ENCODE peak calls at places on chromosomes 4 and X, in four cellular contexts. H is HepG2, U is HCT116, R is K562. J is an unnamed sample.

GRCh38 chr4:183876268-183876934 is 28.7 kb upstream of the STOX2 start:
- DNase-seq in H (no peak), U (no peak), R (no peak), J (peak)

GRCh38 chr4:101801957-101802356 is 11.4 kb downstream of the BANK1 start:
- DNase-seq in H (no peak), U (no peak), R (no peak), J (no peak)

GRCh38 chr4:5409980-5410618 is 298.3 kb downstream of the EVC2 start:
- DNase-seq in H (peak), U (no peak), R (no peak), J (no peak)

GRCh38 chr4:139017861-139018260 is 2.3 kb downstream of the NOCT start:
- DNase-seq in H (no peak), U (no peak), R (no peak), J (no peak)

GRCh38 chrX:82230013-82230412 is 1028.1 kb downstream of the SH3BGRL start:
- DNase-seq in H (no peak), U (no peak), R (no peak), J (no peak)

GRCh38 chr4:10808591-10808990 is 124.0 kb upstream of the CLNK start:
- DNase-seq in H (no peak), U (no peak), R (no peak), J (no peak)

GRCh38 chrX:20322887-20323286 is 56.2 kb upstream of the RPS6KA3 start:
- DNase-seq in H (no peak), U (no peak), R (no peak), J (no peak)

GRCh38 chr4:173937871-173938270 is 345.6 kb downstream of the FBXO8 start:
- DNase-seq in H (no peak), U (no peak), R (no peak), J (no peak)

GRCh38 chrX:22664826-22665225 is 334.9 kb upstream of the DDX53 start:
- DNase-seq in H (no peak), U (no peak), R (no peak), J (no peak)

GRCh38 chr4:79164961-79165610 is 160.8 kb downstream of the NAA11 start:
- DNase-seq in H (no peak), U (no peak), R (no peak), J (no peak)

GRCh38 chr4:11805837-11806236 is 377.1 kb upstream of the HS3ST1 start:
- DNase-seq in H (no peak), U (peak), R (no peak), J (no peak)

GRCh38 chr4:30837131-30837539 is 117.0 kb downstream of the PCDH7 start:
- DNase-seq in H (no peak), U (peak), R (no peak), J (no peak)

GRCh38 chr4:10321931-10322330 is 135.3 kb downstream of the ZNF518B start:
- DNase-seq in H (no peak), U (no peak), R (peak), J (no peak)

GRCh38 chrX:132025085-132025484 is 2.0 kb downstream of the STK26 start:
- DNase-seq in H (peak), U (no peak), R (peak), J (no peak)

GRCh38 chr4:141497627-141498026 is 138.8 kb upstream of the IL15 start:
- DNase-seq in H (no peak), U (no peak), R (no peak), J (no peak)

GRCh38 chrX:21932277-21932996 is 8.1 kb upstream of the SMS start:
- DNase-seq in H (peak), U (no peak), R (no peak), J (no peak)

GRCh38 chr4:28879900-28880299 is 1840.3 kb upstream of the PCDH7 start:
- DNase-seq in H (no peak), U (no peak), R (no peak), J (no peak)

GRCh38 chrX:106201502-106202178 is 33.5 kb downstream of the PWWP3B start:
- DNase-seq in H (no peak), U (no peak), R (no peak), J (no peak)
- H2AFZ ChIP-seq in H (no peak), U (no peak), R (no peak), J (no peak)

DNA sequence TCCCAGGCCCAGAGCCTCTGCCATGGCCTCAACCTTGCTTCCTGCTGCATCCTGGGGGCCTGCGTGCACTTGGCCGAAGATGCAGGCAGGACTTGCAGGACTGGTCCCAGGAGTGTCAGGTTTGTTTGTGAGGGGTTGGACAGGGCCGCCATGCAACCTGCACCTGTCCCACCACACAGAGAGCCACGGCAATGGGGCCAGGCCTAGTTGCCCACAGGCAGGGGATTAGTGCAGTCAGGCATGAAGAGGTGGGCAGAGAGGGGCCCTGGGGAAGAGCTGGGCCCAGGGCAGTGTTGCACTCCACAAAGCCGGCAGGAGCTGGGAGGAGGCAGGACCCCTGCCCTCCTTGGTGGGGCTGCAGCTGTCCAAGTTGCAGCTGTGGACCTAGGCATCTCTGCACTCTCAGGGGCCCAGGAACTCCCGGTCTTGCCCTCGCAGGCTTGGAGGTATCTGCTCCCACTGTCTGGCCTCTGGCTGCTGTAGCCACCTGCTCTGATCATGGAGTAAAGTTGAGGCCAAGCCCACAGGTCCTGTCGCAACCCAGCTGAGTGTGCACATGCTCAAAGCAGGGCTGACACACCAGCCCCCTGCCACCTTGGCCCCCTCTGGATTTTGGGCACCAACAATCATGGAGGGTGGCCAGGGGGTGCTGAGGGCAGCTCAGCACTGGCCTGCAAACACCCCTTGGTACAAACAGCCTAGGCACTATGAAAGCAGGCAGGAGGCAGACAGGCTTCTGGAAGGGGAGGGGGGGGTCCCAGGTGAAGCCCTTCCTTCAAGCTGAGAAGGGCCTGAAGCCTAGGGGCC is 190.4 kb upstream of the PCDH10 start:
- DNase-seq in H (no peak), U (no peak), R (no peak), J (no peak)
- TF ChIP-seq YY1 in H (no peak), U (no peak), R (no peak), J (no peak)

DNA sequence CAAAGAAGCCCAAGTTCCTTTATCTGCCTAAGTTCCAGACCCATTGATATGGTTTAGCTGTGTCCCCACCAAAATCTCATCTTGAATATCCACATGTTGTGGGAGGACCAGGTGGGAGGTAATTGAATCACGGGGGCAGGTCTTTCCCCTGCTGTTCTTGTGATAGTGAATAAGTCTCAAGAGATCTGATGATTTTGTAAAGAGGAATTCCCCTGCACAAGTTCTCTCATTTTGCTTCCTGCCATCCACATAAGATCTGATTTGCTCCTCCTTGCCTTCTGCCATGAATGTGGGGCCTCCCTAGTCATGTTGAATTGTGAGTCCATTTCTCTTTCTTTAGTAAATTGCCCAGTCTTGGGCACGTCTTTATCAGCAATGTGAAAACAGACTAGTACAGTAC is 860.2 kb downstream of the FSTL5 start:
- DNase-seq in H (no peak), U (no peak), R (no peak), J (no peak)
- TF ChIP-seq REST in H (no peak), U (no peak), R (no peak), J (no peak)

DNA sequence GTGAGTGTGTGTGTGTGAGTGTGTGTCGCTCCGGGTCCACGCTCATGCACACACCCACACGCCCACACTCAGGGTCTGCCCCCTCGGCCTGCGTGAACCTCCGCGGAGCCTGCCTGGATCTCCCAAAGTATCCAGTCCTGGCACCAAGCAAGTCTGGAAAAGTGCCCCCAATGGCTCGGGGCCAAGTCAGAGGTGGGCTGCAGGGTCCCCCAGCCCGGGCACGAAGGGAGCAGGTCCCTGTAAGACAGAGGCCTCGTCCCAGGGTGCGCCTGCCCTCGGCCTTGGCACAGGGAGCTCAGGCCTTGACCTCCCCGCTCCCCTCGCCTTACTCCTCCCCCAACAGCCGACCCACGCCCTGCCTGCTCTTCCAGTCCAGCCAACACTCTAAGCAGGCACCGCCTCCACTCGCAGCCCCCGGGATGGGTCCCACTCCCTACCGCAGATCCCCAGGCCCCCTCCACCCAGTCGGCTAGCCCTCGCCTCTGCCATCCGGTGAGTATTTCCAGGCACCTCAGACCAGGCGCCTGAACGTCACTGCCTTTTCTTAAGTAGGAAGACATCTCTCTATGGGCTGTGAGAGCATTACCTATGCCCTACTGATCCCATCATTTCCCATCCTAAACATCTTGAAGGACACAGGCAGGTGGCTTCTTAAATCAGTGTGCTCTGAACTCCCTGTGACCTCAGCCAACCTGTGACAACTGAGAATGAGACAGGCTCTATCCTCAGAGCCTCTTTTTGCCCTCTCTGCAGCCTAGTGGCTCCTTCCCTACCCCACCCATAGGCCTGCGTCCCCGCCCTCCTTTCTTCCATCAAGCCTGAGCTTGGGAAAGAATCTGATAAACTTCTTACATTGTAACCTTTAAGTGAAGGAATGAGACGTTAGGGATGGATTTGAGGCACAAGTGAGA is 704 bp downstream of the FAM114A1 start:
- DNase-seq in H (no peak), U (no peak), R (no peak), J (no peak)
- H2AFZ ChIP-seq in H (no peak), U (no peak), R (peak), J (peak)